ENCODE peak calls at places on chromosomes 6 and 20, in nine cellular contexts. One of them, this sample, is unnamed.

GRCh38 chr20:15036938-15037337 is 699.5 kb upstream of the FLRT3 start:
- DNase-seq in MM.1S: no peak
- DNase-seq in hepatocyte: no peak
- DNase-seq in HCT116: no peak
- DNase-seq in GM23248: no peak
- DNase-seq in SK-N-SH: no peak
- DNase-seq in neural progenitor cell: no peak
- DNase-seq in PC-3: no peak
- DNase-seq in GM23338: no peak
- DNase-seq in this sample: no peak

GRCh38 chr6:95240514-95240913 is 336.8 kb upstream of the MANEA start:
- DNase-seq in MM.1S: no peak
- DNase-seq in hepatocyte: no peak
- DNase-seq in HCT116: no peak
- DNase-seq in GM23248: no peak
- DNase-seq in SK-N-SH: peak; percentile 58
- DNase-seq in neural progenitor cell: no peak
- DNase-seq in PC-3: no peak
- DNase-seq in GM23338: no peak
- DNase-seq in this sample: no peak

GRCh38 chr20:1469925-1470571 is 3.4 kb upstream of the NSFL1C start:
- DNase-seq in MM.1S: peak; percentile 88
- DNase-seq in hepatocyte: peak; percentile 95
- DNase-seq in HCT116: peak; percentile 79
- DNase-seq in GM23248: peak; percentile 97
- DNase-seq in SK-N-SH: peak; percentile 63
- DNase-seq in neural progenitor cell: peak; percentile 87
- DNase-seq in PC-3: peak; percentile 100
- DNase-seq in GM23338: peak; percentile 89
- DNase-seq in this sample: peak; percentile 51

GRCh38 chr6:113433506-113433991 is 423.6 kb upstream of the MARCKS start:
- DNase-seq in MM.1S: no peak
- DNase-seq in hepatocyte: peak; percentile 67
- DNase-seq in HCT116: no peak
- DNase-seq in GM23248: peak; percentile 90
- DNase-seq in SK-N-SH: no peak
- DNase-seq in neural progenitor cell: no peak
- DNase-seq in PC-3: peak; percentile 66
- DNase-seq in GM23338: no peak
- DNase-seq in this sample: no peak

GRCh38 chr6:54847799-54848597 is 1.4 kb downstream of the FAM83B start:
- DNase-seq in MM.1S: no peak
- DNase-seq in hepatocyte: peak; percentile 48
- DNase-seq in HCT116: peak; percentile 32
- DNase-seq in GM23248: peak; percentile 33
- DNase-seq in SK-N-SH: no peak
- DNase-seq in neural progenitor cell: no peak
- DNase-seq in PC-3: peak; percentile 94
- DNase-seq in GM23338: peak; percentile 20
- DNase-seq in this sample: no peak

GRCh38 chr6:43965628-43966373 is 161.5 kb downstream of the MRPL14 start:
- DNase-seq in MM.1S: no peak
- DNase-seq in hepatocyte: no peak
- DNase-seq in HCT116: no peak
- DNase-seq in GM23248: no peak
- DNase-seq in SK-N-SH: no peak
- DNase-seq in neural progenitor cell: no peak
- DNase-seq in PC-3: no peak
- DNase-seq in GM23338: no peak
- DNase-seq in this sample: no peak

GRCh38 chr6:130825772-130826441 is 1.3 kb upstream of the SMLR1 start:
- DNase-seq in MM.1S: no peak
- DNase-seq in hepatocyte: no peak
- DNase-seq in HCT116: no peak
- DNase-seq in GM23248: no peak
- DNase-seq in SK-N-SH: no peak
- DNase-seq in neural progenitor cell: no peak
- DNase-seq in PC-3: no peak
- DNase-seq in GM23338: peak; percentile 62
- DNase-seq in this sample: peak; percentile 15

GRCh38 chr6:28587746-28588075 is 62.0 kb downstream of the GPX5 start:
- DNase-seq in MM.1S: no peak
- DNase-seq in hepatocyte: peak; percentile 10
- DNase-seq in HCT116: no peak
- DNase-seq in GM23248: peak; percentile 56
- DNase-seq in SK-N-SH: no peak
- DNase-seq in neural progenitor cell: peak; percentile 37
- DNase-seq in PC-3: no peak
- DNase-seq in GM23338: no peak
- DNase-seq in this sample: no peak

GRCh38 chr20:2892376-2892775 is 19.1 kb downstream of the PTPRA start:
- DNase-seq in MM.1S: no peak
- DNase-seq in hepatocyte: no peak
- DNase-seq in HCT116: no peak
- DNase-seq in GM23248: no peak
- DNase-seq in SK-N-SH: no peak
- DNase-seq in neural progenitor cell: no peak
- DNase-seq in PC-3: no peak
- DNase-seq in GM23338: no peak
- DNase-seq in this sample: no peak

GRCh38 chr6:28135393-28135792 is 6.3 kb upstream of the ZKSCAN8 start:
- DNase-seq in MM.1S: no peak
- DNase-seq in hepatocyte: no peak
- DNase-seq in HCT116: no peak
- DNase-seq in GM23248: no peak
- DNase-seq in SK-N-SH: no peak
- DNase-seq in neural progenitor cell: no peak
- DNase-seq in PC-3: no peak
- DNase-seq in GM23338: no peak
- DNase-seq in this sample: peak; percentile 44

GRCh38 chr20:50982372-50982771 is 23.8 kb downstream of the MOCS3 start:
- DNase-seq in MM.1S: no peak
- DNase-seq in hepatocyte: peak; percentile 70
- DNase-seq in HCT116: no peak
- DNase-seq in GM23248: peak; percentile 96
- DNase-seq in SK-N-SH: no peak
- DNase-seq in neural progenitor cell: no peak
- DNase-seq in PC-3: peak; percentile 100
- DNase-seq in GM23338: no peak
- DNase-seq in this sample: no peak

GRCh38 chr6:124961784-124962611 is at the start of gene RNF217:
- DNase-seq in MM.1S: peak; percentile 9
- DNase-seq in hepatocyte: peak; percentile 71
- DNase-seq in HCT116: no peak
- DNase-seq in GM23248: peak; percentile 77
- DNase-seq in SK-N-SH: peak; percentile 34
- DNase-seq in neural progenitor cell: peak; percentile 74
- DNase-seq in PC-3: peak; percentile 27
- DNase-seq in GM23338: peak; percentile 60
- DNase-seq in this sample: no peak

GRCh38 chr20:13984211-13984610 is 6.2 kb downstream of the SEL1L2 start:
- DNase-seq in MM.1S: no peak
- DNase-seq in hepatocyte: no peak
- DNase-seq in HCT116: no peak
- DNase-seq in GM23248: peak; percentile 13
- DNase-seq in SK-N-SH: no peak
- DNase-seq in neural progenitor cell: no peak
- DNase-seq in PC-3: peak; percentile 90
- DNase-seq in GM23338: no peak
- DNase-seq in this sample: no peak

GRCh38 chr6:17585766-17586502 is 14.2 kb upstream of the FAM8A1 start:
- DNase-seq in MM.1S: no peak
- DNase-seq in hepatocyte: peak; percentile 20
- DNase-seq in HCT116: peak; percentile 88
- DNase-seq in GM23248: no peak
- DNase-seq in SK-N-SH: no peak
- DNase-seq in neural progenitor cell: peak; percentile 8
- DNase-seq in PC-3: peak; percentile 74
- DNase-seq in GM23338: peak; percentile 81
- DNase-seq in this sample: peak; percentile 16

GRCh38 chr6:122947355-122947754 is 48.7 kb upstream of the CLVS2 start:
- DNase-seq in MM.1S: peak; percentile 7
- DNase-seq in hepatocyte: peak; percentile 34
- DNase-seq in HCT116: peak; percentile 18
- DNase-seq in GM23248: peak; percentile 0
- DNase-seq in SK-N-SH: peak; percentile 36
- DNase-seq in neural progenitor cell: peak; percentile 73
- DNase-seq in PC-3: peak; percentile 24
- DNase-seq in GM23338: peak; percentile 81
- DNase-seq in this sample: no peak

DNA sequence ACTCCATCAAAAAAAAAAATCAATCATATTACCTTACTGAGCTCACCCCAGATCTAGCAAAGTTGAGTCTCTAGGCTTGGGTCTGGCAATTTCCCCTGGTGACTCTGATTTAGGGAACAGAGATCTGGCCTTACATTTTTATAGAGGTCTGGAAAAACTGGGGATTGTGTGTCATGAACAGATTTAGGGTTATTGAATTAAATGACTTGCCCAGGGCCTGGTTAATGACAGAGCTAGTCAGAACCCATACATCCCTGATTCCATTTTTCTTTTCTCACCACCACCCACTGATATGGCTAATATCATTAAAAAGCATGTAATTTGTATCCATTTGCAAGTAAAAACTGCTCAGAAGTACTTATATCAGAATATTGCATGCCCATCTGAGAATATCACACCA is 163.4 kb upstream of the OGFRL1 start:
- DNase-seq in MM.1S: no peak
- DNase-seq in hepatocyte: no peak
- DNase-seq in HCT116: no peak
- DNase-seq in GM23248: no peak
- DNase-seq in SK-N-SH: peak; percentile 6
- DNase-seq in neural progenitor cell: no peak
- DNase-seq in PC-3: no peak
- DNase-seq in GM23338: no peak
- DNase-seq in this sample: no peak
- TF ChIP-seq EZH2phosphoT487 in MM.1S: no peak
- TF ChIP-seq EZH2phosphoT487 in hepatocyte: no peak
- TF ChIP-seq EZH2phosphoT487 in HCT116: no peak
- TF ChIP-seq EZH2phosphoT487 in GM23248: no peak
- TF ChIP-seq EZH2phosphoT487 in SK-N-SH: no peak
- TF ChIP-seq EZH2phosphoT487 in neural progenitor cell: no peak
- TF ChIP-seq EZH2phosphoT487 in PC-3: no peak
- TF ChIP-seq EZH2phosphoT487 in GM23338: no peak
- TF ChIP-seq EZH2phosphoT487 in this sample: no peak

GRCh38 chr6:133241901-133242760 is 974 bp downstream of the EYA4 start:
- DNase-seq in MM.1S: peak; percentile 20
- DNase-seq in hepatocyte: peak; percentile 12
- DNase-seq in HCT116: no peak
- DNase-seq in GM23248: peak; percentile 19
- DNase-seq in SK-N-SH: peak; percentile 25
- DNase-seq in neural progenitor cell: peak; percentile 68
- DNase-seq in PC-3: no peak
- DNase-seq in GM23338: peak; percentile 49
- DNase-seq in this sample: no peak
- TF ChIP-seq EZH2phosphoT487 in MM.1S: no peak
- TF ChIP-seq EZH2phosphoT487 in hepatocyte: peak; percentile 73
- TF ChIP-seq EZH2phosphoT487 in HCT116: no peak
- TF ChIP-seq EZH2phosphoT487 in GM23248: peak; percentile 75
- TF ChIP-seq EZH2phosphoT487 in SK-N-SH: no peak
- TF ChIP-seq EZH2phosphoT487 in neural progenitor cell: peak; percentile 82
- TF ChIP-seq EZH2phosphoT487 in PC-3: no peak
- TF ChIP-seq EZH2phosphoT487 in GM23338: peak; percentile 82
- TF ChIP-seq EZH2phosphoT487 in this sample: no peak

DNA sequence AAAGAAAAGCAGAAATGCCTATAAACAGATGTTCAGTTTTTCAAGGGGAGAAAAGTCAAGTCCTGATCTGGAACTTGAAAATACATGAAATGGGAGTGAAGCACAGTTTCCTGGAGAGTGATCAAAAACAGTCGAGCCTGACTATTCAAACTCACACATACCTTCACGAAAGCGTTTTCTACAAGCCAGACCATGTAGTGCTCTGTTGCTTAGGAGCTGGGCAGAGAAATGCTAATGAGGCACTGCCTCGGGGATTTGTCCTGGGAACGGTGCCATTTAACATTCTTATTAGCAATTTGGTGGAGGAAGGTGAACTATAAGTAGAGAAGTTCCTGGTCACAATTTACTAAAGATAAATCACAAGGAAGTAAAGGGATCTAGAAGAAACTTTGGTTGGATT is 5.9 kb downstream of the NHSL1 start:
- DNase-seq in MM.1S: no peak
- DNase-seq in hepatocyte: peak; percentile 26
- DNase-seq in HCT116: no peak
- DNase-seq in GM23248: peak; percentile 69
- DNase-seq in SK-N-SH: no peak
- DNase-seq in neural progenitor cell: peak; percentile 43
- DNase-seq in PC-3: no peak
- DNase-seq in GM23338: peak; percentile 78
- DNase-seq in this sample: no peak
- TF ChIP-seq EZH2phosphoT487 in MM.1S: no peak
- TF ChIP-seq EZH2phosphoT487 in hepatocyte: no peak
- TF ChIP-seq EZH2phosphoT487 in HCT116: no peak
- TF ChIP-seq EZH2phosphoT487 in GM23248: no peak
- TF ChIP-seq EZH2phosphoT487 in SK-N-SH: no peak
- TF ChIP-seq EZH2phosphoT487 in neural progenitor cell: no peak
- TF ChIP-seq EZH2phosphoT487 in PC-3: no peak
- TF ChIP-seq EZH2phosphoT487 in GM23338: no peak
- TF ChIP-seq EZH2phosphoT487 in this sample: no peak

DNA sequence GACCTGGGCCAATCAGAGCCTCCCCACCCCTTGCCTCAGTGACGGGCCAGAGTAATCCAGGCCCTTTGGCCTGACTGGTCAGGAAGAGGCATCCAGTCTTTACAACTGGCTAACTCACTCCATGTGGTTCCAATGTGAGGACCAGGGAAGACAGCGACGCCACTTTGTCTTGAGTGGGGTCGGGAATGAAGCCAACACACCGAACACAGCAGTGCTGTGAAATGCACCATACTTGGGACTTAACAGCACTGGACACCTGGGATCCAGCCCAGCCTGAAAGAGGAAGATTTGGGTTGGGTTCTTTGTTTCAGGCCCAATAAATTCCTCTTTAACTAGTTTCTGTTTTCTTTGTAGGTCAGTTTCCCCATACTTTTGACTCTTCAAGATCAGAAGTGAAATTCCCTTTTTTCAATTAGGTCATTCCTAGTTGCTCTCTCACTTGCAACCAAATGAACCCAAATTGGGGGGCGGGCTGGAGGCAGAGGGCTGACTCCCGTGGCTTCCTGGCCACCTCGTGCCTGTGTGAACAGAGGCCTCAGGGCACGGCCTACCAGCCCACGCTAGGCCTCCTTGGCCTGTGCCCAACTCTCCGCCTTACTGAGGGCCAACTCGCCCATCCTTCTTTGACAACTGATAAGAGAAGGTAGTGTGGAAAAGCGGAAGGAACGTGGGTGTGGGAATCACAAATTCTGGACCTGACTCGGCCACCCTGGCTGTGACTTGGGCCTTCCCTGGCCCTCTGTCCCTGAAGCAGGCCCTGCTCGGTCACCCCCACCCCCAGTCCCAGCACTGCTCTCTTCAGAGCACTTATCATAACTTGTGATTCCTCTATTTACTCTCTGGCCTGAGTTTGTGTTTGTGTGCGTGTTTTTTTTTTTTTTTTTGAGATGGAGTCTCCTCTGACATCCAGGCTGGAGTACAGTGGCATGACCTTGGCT is 17.0 kb downstream of the SULF2 start:
- DNase-seq in MM.1S: no peak
- DNase-seq in hepatocyte: no peak
- DNase-seq in HCT116: no peak
- DNase-seq in GM23248: no peak
- DNase-seq in SK-N-SH: no peak
- DNase-seq in neural progenitor cell: no peak
- DNase-seq in PC-3: no peak
- DNase-seq in GM23338: no peak
- DNase-seq in this sample: no peak
- TF ChIP-seq EZH2phosphoT487 in MM.1S: no peak
- TF ChIP-seq EZH2phosphoT487 in hepatocyte: no peak
- TF ChIP-seq EZH2phosphoT487 in HCT116: no peak
- TF ChIP-seq EZH2phosphoT487 in GM23248: no peak
- TF ChIP-seq EZH2phosphoT487 in SK-N-SH: no peak
- TF ChIP-seq EZH2phosphoT487 in neural progenitor cell: no peak
- TF ChIP-seq EZH2phosphoT487 in PC-3: no peak
- TF ChIP-seq EZH2phosphoT487 in GM23338: no peak
- TF ChIP-seq EZH2phosphoT487 in this sample: no peak

GRCh38 chr20:8757146-8757545 is 311.7 kb upstream of the PLCB4 start:
- DNase-seq in MM.1S: peak; percentile 81
- DNase-seq in hepatocyte: no peak
- DNase-seq in HCT116: no peak
- DNase-seq in GM23248: peak; percentile 90
- DNase-seq in SK-N-SH: no peak
- DNase-seq in neural progenitor cell: no peak
- DNase-seq in PC-3: peak; percentile 31
- DNase-seq in GM23338: no peak
- DNase-seq in this sample: no peak
- TF ChIP-seq EZH2phosphoT487 in MM.1S: no peak
- TF ChIP-seq EZH2phosphoT487 in hepatocyte: no peak
- TF ChIP-seq EZH2phosphoT487 in HCT116: no peak
- TF ChIP-seq EZH2phosphoT487 in GM23248: peak; percentile 96
- TF ChIP-seq EZH2phosphoT487 in SK-N-SH: no peak
- TF ChIP-seq EZH2phosphoT487 in neural progenitor cell: no peak
- TF ChIP-seq EZH2phosphoT487 in PC-3: no peak
- TF ChIP-seq EZH2phosphoT487 in GM23338: no peak
- TF ChIP-seq EZH2phosphoT487 in this sample: no peak

This sample was measured in OCI-LY7.